ENCODE peak calls at places on chromosomes 1 and 21, in four cellular contexts. One of them, this sample, is unnamed.

GRCh38 chr21:43734830-43735229 is 15.9 kb downstream of the PDXK start:
- DNase-seq in A549: no peak
- DNase-seq in WTC11: no peak
- DNase-seq in HepG2: no peak
- DNase-seq in this sample: no peak

GRCh38 chr1:82934069-82934468 is 1064.9 kb downstream of the TTLL7 start:
- DNase-seq in A549: no peak
- DNase-seq in WTC11: no peak
- DNase-seq in HepG2: no peak
- DNase-seq in this sample: no peak

GRCh38 chr1:49995734-49996133 is 28.0 kb downstream of the AGBL4 start:
- DNase-seq in A549: no peak
- DNase-seq in WTC11: peak
- DNase-seq in HepG2: peak
- DNase-seq in this sample: no peak

GRCh38 chr21:38343691-38344090 is 86.9 kb downstream of the KCNJ15 start:
- DNase-seq in A549: peak
- DNase-seq in WTC11: no peak
- DNase-seq in HepG2: no peak
- DNase-seq in this sample: no peak

GRCh38 chr1:26541816-26542711 is 12.5 kb downstream of the RPS6KA1 start:
- DNase-seq in A549: peak
- DNase-seq in WTC11: peak
- DNase-seq in HepG2: peak
- DNase-seq in this sample: peak

GRCh38 chr1:32250893-32251716 is at the start of gene LCK:
- DNase-seq in A549: no peak
- DNase-seq in WTC11: no peak
- DNase-seq in HepG2: no peak
- DNase-seq in this sample: no peak

GRCh38 chr1:236716160-236716559 is 29.9 kb downstream of the ACTN2 start:
- DNase-seq in A549: no peak
- DNase-seq in WTC11: no peak
- DNase-seq in HepG2: no peak
- DNase-seq in this sample: no peak

GRCh38 chr1:151416231-151416630 is 16.9 kb downstream of the PSMB4 start:
- DNase-seq in A549: no peak
- DNase-seq in WTC11: no peak
- DNase-seq in HepG2: no peak
- DNase-seq in this sample: no peak

GRCh38 chr1:156368889-156369684 is at the start of gene RHBG:
- DNase-seq in A549: no peak
- DNase-seq in WTC11: peak
- DNase-seq in HepG2: peak
- DNase-seq in this sample: no peak

GRCh38 chr1:157095091-157095490 is 4.5 kb downstream of the ETV3L start:
- DNase-seq in A549: no peak
- DNase-seq in WTC11: no peak
- DNase-seq in HepG2: no peak
- DNase-seq in this sample: no peak

GRCh38 chr1:56627019-56627635 is 18.0 kb upstream of the PRKAA2 start:
- DNase-seq in A549: no peak
- DNase-seq in WTC11: no peak
- DNase-seq in HepG2: no peak
- DNase-seq in this sample: no peak

GRCh38 chr1:47424336-47424982 is 8.4 kb downstream of the FOXE3 start:
- DNase-seq in A549: peak
- DNase-seq in WTC11: peak
- DNase-seq in HepG2: peak
- DNase-seq in this sample: peak

GRCh38 chr1:228316589-228317387 is 89.8 kb downstream of the TRIM11 start:
- DNase-seq in A549: no peak
- DNase-seq in WTC11: no peak
- DNase-seq in HepG2: no peak
- DNase-seq in this sample: no peak

GRCh38 chr1:183025782-183026774 is 2.9 kb downstream of the LAMC1 start:
- DNase-seq in A549: no peak
- DNase-seq in WTC11: no peak
- DNase-seq in HepG2: peak
- DNase-seq in this sample: no peak

GRCh38 chr1:98210064-98210463 is 289.2 kb upstream of the DPYD start:
- DNase-seq in A549: peak
- DNase-seq in WTC11: no peak
- DNase-seq in HepG2: peak
- DNase-seq in this sample: no peak

GRCh38 chr21:44920694-44921604 is at the start of gene ITGB2:
- DNase-seq in A549: no peak
- DNase-seq in WTC11: no peak
- DNase-seq in HepG2: no peak
- DNase-seq in this sample: no peak

GRCh38 chr21:27519357-27519756 is 552.5 kb upstream of the ADAMTS5 start:
- DNase-seq in A549: no peak
- DNase-seq in WTC11: no peak
- DNase-seq in HepG2: no peak
- DNase-seq in this sample: no peak

GRCh38 chr1:25765910-25766645 is 33.9 kb upstream of the SELENON start:
- DNase-seq in A549: no peak
- DNase-seq in WTC11: no peak
- DNase-seq in HepG2: no peak
- DNase-seq in this sample: no peak

GRCh38 chr21:26405735-26406361 is 167.2 kb downstream of the CYYR1 start:
- DNase-seq in A549: peak
- DNase-seq in WTC11: no peak
- DNase-seq in HepG2: no peak
- DNase-seq in this sample: no peak

GRCh38 chr1:41355761-41356160 is 5.5 kb upstream of the FOXO6 start:
- DNase-seq in A549: no peak
- DNase-seq in WTC11: no peak
- DNase-seq in HepG2: no peak
- DNase-seq in this sample: no peak

GRCh38 chr1:11571906-11572616 is 82.2 kb downstream of the FBXO2 start:
- DNase-seq in A549: peak
- DNase-seq in WTC11: peak
- DNase-seq in HepG2: peak
- DNase-seq in this sample: peak

GRCh38 chr1:31689821-31690220 is 14.0 kb downstream of the COL16A1 start:
- DNase-seq in A549: peak
- DNase-seq in WTC11: no peak
- DNase-seq in HepG2: no peak
- DNase-seq in this sample: no peak

GRCh38 chr1:160377585-160378206 is 10.8 kb downstream of the NHLH1 start:
- DNase-seq in A549: no peak
- DNase-seq in WTC11: no peak
- DNase-seq in HepG2: no peak
- DNase-seq in this sample: no peak
- TF ChIP-seq HMGXB4 in A549: no peak
- TF ChIP-seq HMGXB4 in WTC11: no peak
- TF ChIP-seq HMGXB4 in HepG2: no peak
- TF ChIP-seq HMGXB4 in this sample: no peak

DNA sequence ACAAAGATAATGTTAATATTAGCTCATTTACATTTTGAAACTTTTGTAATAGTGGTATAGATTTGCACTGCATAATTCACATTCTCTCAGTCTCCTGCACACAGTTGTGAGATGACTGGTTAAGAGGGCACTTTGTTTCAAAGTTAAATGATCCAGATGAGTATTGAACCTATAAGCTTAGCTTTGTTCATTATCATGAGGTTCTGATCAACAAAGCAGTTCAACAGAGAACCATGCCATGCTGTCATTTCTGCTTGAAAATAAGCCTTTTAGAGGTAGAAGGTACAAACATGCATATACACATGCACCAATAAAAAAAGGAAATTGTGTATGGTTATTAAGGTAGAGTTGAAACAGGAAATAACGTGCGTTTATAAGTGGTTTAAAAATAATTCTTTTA is 4.8 kb downstream of the RAP1A start:
- DNase-seq in A549: no peak
- DNase-seq in WTC11: no peak
- DNase-seq in HepG2: no peak
- DNase-seq in this sample: no peak
- TF ChIP-seq HMGXB4 in A549: no peak
- TF ChIP-seq HMGXB4 in WTC11: no peak
- TF ChIP-seq HMGXB4 in HepG2: no peak
- TF ChIP-seq HMGXB4 in this sample: no peak

DNA sequence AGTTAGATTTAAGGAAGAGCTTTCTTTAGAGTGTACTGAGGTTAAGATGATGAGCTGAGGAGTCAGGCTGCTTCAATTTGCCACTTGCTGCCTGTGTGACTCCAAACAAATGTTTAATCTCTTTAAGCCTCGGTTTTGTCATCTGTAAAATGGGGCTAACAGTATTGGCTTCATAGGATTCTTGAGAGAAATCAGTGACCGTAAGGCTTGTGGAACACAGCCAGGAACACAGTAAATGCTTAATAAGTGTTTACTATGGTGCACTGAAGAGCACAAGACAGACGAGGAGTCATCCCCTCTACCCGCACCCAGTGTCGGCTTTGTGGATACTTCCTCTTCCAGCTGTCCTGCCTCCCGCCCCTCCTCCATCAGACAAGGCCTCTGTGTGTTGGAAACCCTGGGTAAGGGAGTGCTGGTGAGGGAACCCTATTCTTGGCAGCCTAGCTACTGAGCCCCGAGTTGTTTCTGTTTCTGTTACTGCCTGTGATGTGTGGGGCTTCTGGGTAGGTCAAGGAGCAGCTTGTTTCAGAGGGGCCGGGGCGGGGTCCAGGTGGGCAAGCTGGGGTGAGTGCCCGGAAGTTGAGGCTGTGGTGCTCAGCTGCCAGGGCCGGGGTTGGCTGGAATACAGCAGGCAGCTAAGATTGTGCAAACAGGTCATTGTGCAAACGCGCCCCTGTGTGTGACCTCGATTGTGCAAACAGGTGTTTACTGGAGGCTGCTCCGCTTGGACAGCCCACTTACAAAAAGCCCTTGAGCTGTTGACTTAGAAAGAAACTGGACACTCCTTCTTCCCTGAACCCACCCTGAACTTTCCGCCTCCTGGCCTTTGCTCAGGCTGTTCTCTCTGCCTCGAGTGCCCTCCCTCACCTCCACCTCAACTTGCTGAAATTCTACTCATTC is 4.0 kb upstream of the CSF3R start:
- DNase-seq in A549: peak
- DNase-seq in WTC11: no peak
- DNase-seq in HepG2: peak
- DNase-seq in this sample: no peak
- TF ChIP-seq HMGXB4 in A549: no peak
- TF ChIP-seq HMGXB4 in WTC11: no peak
- TF ChIP-seq HMGXB4 in HepG2: no peak
- TF ChIP-seq HMGXB4 in this sample: no peak

GRCh38 chr21:46117586-46118304 is 19.8 kb downstream of the COL6A2 start:
- DNase-seq in A549: no peak
- DNase-seq in WTC11: peak
- DNase-seq in HepG2: no peak
- DNase-seq in this sample: no peak

GRCh38 chr21:46116189-46116845 is 18.4 kb downstream of the COL6A2 start:
- DNase-seq in A549: no peak
- DNase-seq in WTC11: peak
- DNase-seq in HepG2: no peak
- DNase-seq in this sample: no peak

GRCh38 chr21:46118305-46118870 is 20.5 kb downstream of the COL6A2 start:
- DNase-seq in A549: no peak
- DNase-seq in WTC11: peak
- DNase-seq in HepG2: no peak
- DNase-seq in this sample: no peak

GRCh38 chr21:46115441-46116188 is 17.7 kb downstream of the COL6A2 start:
- DNase-seq in A549: no peak
- DNase-seq in WTC11: peak
- DNase-seq in HepG2: no peak
- DNase-seq in this sample: no peak

DNA sequence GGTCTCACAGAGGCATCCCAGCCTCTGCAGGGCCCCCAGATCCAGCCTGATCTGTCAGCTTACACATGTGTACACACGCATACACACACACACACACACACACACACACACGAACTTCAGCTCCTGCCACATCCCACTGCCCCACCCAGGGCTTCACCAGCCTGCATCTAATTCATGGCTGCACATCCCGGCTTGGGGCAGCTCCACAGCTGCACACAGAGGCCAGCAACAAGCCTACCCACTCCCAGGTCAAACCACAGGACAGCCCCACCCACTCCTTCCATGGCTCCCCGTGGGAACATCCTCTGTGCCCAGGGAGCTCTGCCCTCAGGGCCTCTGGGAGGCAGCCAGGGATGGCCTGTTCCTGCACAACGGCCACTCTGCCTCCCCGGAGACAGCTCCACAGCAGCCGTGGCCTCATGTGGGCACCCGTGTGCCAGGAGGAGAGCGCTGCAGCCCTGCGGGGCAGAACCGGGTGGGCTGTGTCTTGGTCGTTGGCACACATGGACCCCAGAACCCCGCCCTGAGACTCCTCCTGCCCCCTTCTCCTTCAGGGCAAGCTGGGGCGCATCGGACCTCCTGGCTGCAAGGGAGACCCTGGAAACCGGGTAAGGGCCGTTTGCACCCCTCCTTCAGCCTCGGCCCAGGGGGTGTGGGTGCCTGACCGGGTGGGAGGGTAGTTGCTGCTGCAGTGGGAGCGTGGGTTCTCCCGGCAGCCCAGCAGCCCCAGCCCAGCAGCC is 19.1 kb downstream of the COL6A2 start:
- DNase-seq in A549: no peak
- DNase-seq in WTC11: peak
- DNase-seq in HepG2: no peak
- DNase-seq in this sample: no peak
- TF ChIP-seq HMGXB4 in A549: no peak
- TF ChIP-seq HMGXB4 in WTC11: no peak
- TF ChIP-seq HMGXB4 in HepG2: no peak
- TF ChIP-seq HMGXB4 in this sample: no peak

GRCh38 chr1:43836267-43836951 is 97.2 kb upstream of the ARTN start:
- DNase-seq in A549: no peak
- DNase-seq in WTC11: no peak
- DNase-seq in HepG2: peak
- DNase-seq in this sample: peak
- TF ChIP-seq HMGXB4 in A549: no peak
- TF ChIP-seq HMGXB4 in WTC11: no peak
- TF ChIP-seq HMGXB4 in HepG2: no peak
- TF ChIP-seq HMGXB4 in this sample: no peak

GRCh38 chr1:59485171-59485570 is 188.3 kb downstream of the FGGY start:
- DNase-seq in A549: no peak
- DNase-seq in WTC11: no peak
- DNase-seq in HepG2: no peak
- DNase-seq in this sample: no peak

GRCh38 chr1:59481915-59482505 is 185.1 kb downstream of the FGGY start:
- DNase-seq in A549: no peak
- DNase-seq in WTC11: no peak
- DNase-seq in HepG2: no peak
- DNase-seq in this sample: no peak

GRCh38 chr1:59485949-59486348 is 189.1 kb downstream of the FGGY start:
- DNase-seq in A549: no peak
- DNase-seq in WTC11: no peak
- DNase-seq in HepG2: no peak
- DNase-seq in this sample: no peak

GRCh38 chr1:59486595-59486994 is 189.7 kb downstream of the FGGY start:
- DNase-seq in A549: no peak
- DNase-seq in WTC11: no peak
- DNase-seq in HepG2: no peak
- DNase-seq in this sample: no peak

GRCh38 chr1:59484090-59484489 is 187.2 kb downstream of the FGGY start:
- DNase-seq in A549: peak
- DNase-seq in WTC11: no peak
- DNase-seq in HepG2: no peak
- DNase-seq in this sample: peak
- TF ChIP-seq HMGXB4 in A549: no peak
- TF ChIP-seq HMGXB4 in WTC11: no peak
- TF ChIP-seq HMGXB4 in HepG2: no peak
- TF ChIP-seq HMGXB4 in this sample: no peak